ENCODE peak calls at places on chromosome 20, in ten cellular contexts. Y, S, E, F, D, P, T, K, B and J are unnamed samples.
A peak's percentile ranks its signal among the peaks of the same experiment; 100 is the strongest.

GRCh38 chr20:50560867-50561266 is 50.7 kb downstream of the PTPN1 start:
- DNase-seq in E (no peak), F (peak; percentile 37), K (no peak), B (no peak), S (no peak), T (no peak), D (no peak), Y (no peak), P (no peak), J (no peak)

GRCh38 chr20:61931476-61932198 is 134.0 kb downstream of the TAF4 start:
- DNase-seq in S (no peak), B (no peak), Y (no peak), P (peak; percentile 78), T (peak; percentile 8), F (no peak), K (no peak), E (no peak), D (no peak), J (peak; percentile 54)

GRCh38 chr20:34715384-34715783 is 11.2 kb downstream of the TP53INP2 start:
- DNase-seq in K (no peak), D (no peak), E (peak; percentile 39), F (peak; percentile 67), S (no peak), P (peak; percentile 45), Y (no peak), T (no peak), B (no peak), J (no peak)

GRCh38 chr20:32558526-32558925 is 26.6 kb downstream of the NOL4L start:
- DNase-seq in F (no peak), K (no peak), S (no peak), E (no peak), T (no peak), P (no peak), D (no peak), B (no peak), Y (no peak), J (no peak)

GRCh38 chr20:46400828-46401477 is 5.5 kb downstream of the ELMO2 start:
- DNase-seq in B (peak; percentile 21), S (no peak), D (no peak), F (peak; percentile 71), E (no peak), K (no peak), P (peak; percentile 11), Y (no peak), T (no peak), J (no peak)

GRCh38 chr20:44070139-44070900 is 116.7 kb downstream of the JPH2 start:
- DNase-seq in D (no peak), Y (no peak), T (no peak), P (no peak), K (no peak), B (peak; percentile 42), E (no peak), S (peak; percentile 17), F (no peak), J (no peak)

GRCh38 chr20:17542993-17543412 is 11.8 kb upstream of the BFSP1 start:
- DNase-seq in P (no peak), F (peak; percentile 62), B (no peak), S (no peak), Y (no peak), E (peak; percentile 64), T (no peak), D (no peak), K (no peak), J (no peak)

GRCh38 chr20:7741866-7742265 is 198.4 kb downstream of the HAO1 start:
- DNase-seq in P (no peak), Y (no peak), T (no peak), F (peak; percentile 63), S (no peak), D (no peak), B (no peak), E (no peak), K (no peak), J (no peak)

GRCh38 chr20:1033751-1034419 is 31.8 kb upstream of the RSPO4 start:
- DNase-seq in B (no peak), E (no peak), S (no peak), P (no peak), Y (no peak), T (no peak), F (no peak), K (no peak), D (no peak), J (no peak)

GRCh38 chr20:8901237-8902025 is 167.5 kb upstream of the PLCB4 start:
- DNase-seq in S (no peak), K (no peak), D (no peak), B (no peak), Y (no peak), T (no peak), F (no peak), E (no peak), P (no peak), J (no peak)

GRCh38 chr20:51985013-51985415 is 182.7 kb upstream of the SALL4 start:
- DNase-seq in B (no peak), T (no peak), S (no peak), Y (no peak), P (peak; percentile 53), D (no peak), K (no peak), E (peak; percentile 95), F (peak; percentile 98), J (no peak)

GRCh38 chr20:58714923-58715708 is 22.5 kb downstream of the NPEPL1 start:
- DNase-seq in D (no peak), K (no peak), T (no peak), P (peak; percentile 79), S (peak; percentile 7), Y (peak; percentile 15), B (no peak), E (no peak), F (no peak), J (peak; percentile 90)

GRCh38 chr20:36836591-36837329 is 39.2 kb upstream of the TLDC2 start:
- DNase-seq in P (peak; percentile 90), B (no peak), K (peak; percentile 17), S (peak; percentile 74), T (peak; percentile 27), Y (peak; percentile 51), F (peak; percentile 79), D (no peak), E (peak; percentile 75), J (no peak)

GRCh38 chr20:40446868-40447267 is 242.2 kb downstream of the MAFB start:
- DNase-seq in T (no peak), D (no peak), P (no peak), S (no peak), E (no peak), Y (no peak), F (no peak), K (no peak), B (no peak), J (no peak)

GRCh38 chr20:5195655-5196054 is 68.8 kb downstream of the CDS2 start:
- DNase-seq in T (no peak), P (no peak), K (no peak), S (no peak), E (no peak), B (no peak), F (peak; percentile 45), Y (no peak), D (no peak), J (no peak)

GRCh38 chr20:10369723-10370090 is 64.3 kb downstream of the MKKS start:
- DNase-seq in D (no peak), Y (no peak), P (no peak), B (no peak), K (no peak), S (no peak), E (no peak), T (no peak), F (peak; percentile 49), J (no peak)

GRCh38 chr20:42392417-42392816 is 774.2 kb upstream of the CHD6 start:
- DNase-seq in P (no peak), F (no peak), Y (no peak), B (no peak), T (no peak), K (no peak), E (no peak), D (no peak), S (no peak), J (no peak)

GRCh38 chr20:59498291-59498690 is 106.0 kb upstream of the PHACTR3 start:
- DNase-seq in F (no peak), E (no peak), B (no peak), Y (no peak), T (no peak), K (no peak), S (no peak), P (no peak), D (no peak), J (no peak)

GRCh38 chr20:14963262-14963663 is 625.9 kb upstream of the FLRT3 start:
- DNase-seq in E (peak; percentile 76), K (no peak), S (no peak), D (no peak), T (no peak), P (peak; percentile 77), F (no peak), B (no peak), Y (no peak), J (no peak)

GRCh38 chr20:23156170-23156841 is 70.2 kb upstream of the CD93 start:
- DNase-seq in K (no peak), P (peak; percentile 75), Y (no peak), E (peak; percentile 77), S (no peak), B (no peak), D (no peak), F (peak; percentile 89), T (no peak), J (no peak)

GRCh38 chr20:48626226-48626937 is 201.4 kb downstream of the PREX1 start:
- DNase-seq in T (no peak), Y (no peak), E (peak; percentile 7), B (no peak), F (no peak), P (peak; percentile 76), S (no peak), K (no peak), D (no peak), J (peak; percentile 88)

GRCh38 chr20:41339957-41340326 is 679 bp upstream of the LPIN3 start:
- DNase-seq in Y (peak; percentile 88), K (peak; percentile 20), F (peak; percentile 84), B (peak; percentile 83), T (peak; percentile 87), E (peak; percentile 68), S (peak; percentile 88), D (peak; percentile 80), P (peak; percentile 98), J (peak; percentile 93)

GRCh38 chr20:32752458-32753250 is 9.4 kb upstream of the COMMD7 start:
- DNase-seq in B (no peak), E (peak; percentile 73), T (no peak), P (no peak), Y (no peak), D (no peak), K (no peak), F (peak; percentile 84), S (no peak), J (no peak)

GRCh38 chr20:25867776-25868649 is 171.4 kb upstream of the ZNF337 start:
- DNase-seq in E (no peak), B (no peak), K (peak; percentile 61), S (peak; percentile 49), T (peak; percentile 55), F (peak; percentile 65), D (no peak), P (peak; percentile 75), Y (peak; percentile 72), J (peak; percentile 92)

GRCh38 chr20:63081351-63081750 is 74.6 kb upstream of the BHLHE23 start:
- DNase-seq in Y (no peak), D (no peak), F (no peak), P (peak; percentile 74), S (no peak), T (no peak), B (no peak), E (no peak), K (no peak), J (peak; percentile 65)

GRCh38 chr20:29296256-29297230 is 1960.9 kb upstream of the DEFB115 start:
- DNase-seq in K (no peak), F (no peak), P (peak; percentile 79), T (no peak), D (no peak), S (peak; percentile 16), B (no peak), E (no peak), Y (no peak), J (no peak)

GRCh38 chr20:20359628-20360027 is 8.3 kb upstream of the INSM1 start:
- DNase-seq in T (no peak), S (no peak), D (no peak), Y (no peak), K (no peak), E (no peak), B (no peak), F (no peak), P (no peak), J (no peak)

GRCh38 chr20:63354636-63355385 is 6.3 kb downstream of the CHRNA4 start:
- DNase-seq in B (no peak), D (no peak), F (no peak), E (no peak), P (no peak), Y (no peak), K (no peak), T (no peak), S (no peak), J (no peak)